ENCODE peak calls at places on chromosomes 4 and X, in six cellular contexts. L, S, H, M, G and T are unnamed samples.

GRCh38 chrX:37302569-37302968 is 46.6 kb upstream of the PRRG1 start:
- DNase-seq in L (peak), S (no peak), H (no peak), M (no peak), G (no peak), T (peak)

GRCh38 chrX:110210417-110211139 is 107.3 kb downstream of the AMMECR1 start:
- DNase-seq in L (peak), S (no peak), H (no peak), M (peak), G (no peak), T (peak)

GRCh38 chr4:10090467-10091250 is 25.9 kb downstream of the WDR1 start:
- DNase-seq in L (no peak), S (no peak), H (no peak), M (no peak), G (no peak), T (no peak)

GRCh38 chr4:144360394-144360793 is 219.9 kb upstream of the GYPA start:
- DNase-seq in L (no peak), S (no peak), H (no peak), M (no peak), G (no peak), T (peak)

GRCh38 chr4:17670423-17670822 is 56.0 kb downstream of the MED28 start:
- DNase-seq in L (no peak), S (no peak), H (no peak), M (no peak), G (no peak), T (no peak)

GRCh38 chrX:41720125-41720780 is 3.7 kb upstream of the GPR82 start:
- DNase-seq in L (no peak), S (no peak), H (no peak), M (no peak), G (peak), T (peak)

GRCh38 chr4:186137193-186137792 is 32.8 kb downstream of the FAM149A start:
- DNase-seq in L (peak), S (no peak), H (no peak), M (peak), G (no peak), T (peak)

GRCh38 chr4:69054578-69055200 is 41.6 kb upstream of the UGT2B7 start:
- DNase-seq in L (peak), S (no peak), H (no peak), M (no peak), G (no peak), T (peak)

GRCh38 chrX:43707812-43708548 is 51.9 kb downstream of the MAOA start:
- DNase-seq in L (no peak), S (no peak), H (no peak), M (no peak), G (no peak), T (peak)

GRCh38 chrX:134406977-134407376 is 53.0 kb upstream of the HPRT1 start:
- DNase-seq in L (no peak), S (no peak), H (no peak), M (no peak), G (no peak), T (no peak)

GRCh38 chrX:95346854-95347253 is 1337.8 kb upstream of the DIAPH2 start:
- DNase-seq in L (no peak), S (no peak), H (no peak), M (peak), G (no peak), T (peak)

GRCh38 chr4:76306882-76307669 is 543 bp downstream of the STBD1 start:
- DNase-seq in L (peak), S (no peak), H (no peak), M (no peak), G (peak), T (peak)

GRCh38 chrX:145630081-145630480 is 187.5 kb upstream of the SLITRK2 start:
- DNase-seq in L (no peak), S (no peak), H (no peak), M (no peak), G (no peak), T (no peak)

GRCh38 chr4:128384091-128384520 is 96.5 kb upstream of the PGRMC2 start:
- DNase-seq in L (peak), S (no peak), H (no peak), M (no peak), G (no peak), T (peak)

GRCh38 chrX:107447642-107448041 is 1.8 kb upstream of the FRMPD3 start:
- DNase-seq in L (no peak), S (no peak), H (no peak), M (no peak), G (no peak), T (no peak)

GRCh38 chr4:151567056-151567455 is 158.1 kb downstream of the FHIP1A start:
- DNase-seq in L (no peak), S (no peak), H (no peak), M (no peak), G (no peak), T (no peak)

GRCh38 chr4:150794706-150795105 is 212.8 kb downstream of the MAB21L2 start:
- DNase-seq in L (no peak), S (no peak), H (no peak), M (no peak), G (no peak), T (peak)